ENCODE peak calls at places on chromosomes 11 and 22, in nine cellular contexts. One of them, this sample, is unnamed.
A peak's percentile ranks its signal among the peaks of the same experiment; 100 is the strongest.

GRCh38 chr11:70628176-70628860 is 230.0 kb downstream of the CTTN start:
- DNase-seq in BJ: no peak
- DNase-seq in spleen: no peak
- DNase-seq in IMR-90: no peak
- DNase-seq in AG04450: no peak
- DNase-seq in Panc1: no peak
- DNase-seq in PC-3: no peak
- DNase-seq in heart right ventricle: no peak
- DNase-seq in CD8-positive, alpha-beta T cell: no peak
- DNase-seq in this sample: no peak

GRCh38 chr11:46367244-46367915 is 14.1 kb upstream of the MDK start:
- DNase-seq in AG04450: no peak
- DNase-seq in BJ: no peak
- DNase-seq in IMR-90: peak; percentile 59
- DNase-seq in spleen: peak; percentile 94
- DNase-seq in Panc1: no peak
- DNase-seq in PC-3: peak; percentile 39
- DNase-seq in heart right ventricle: peak; percentile 71
- DNase-seq in CD8-positive, alpha-beta T cell: peak; percentile 73
- DNase-seq in this sample: peak; percentile 61

GRCh38 chr11:75966546-75967287 is 151.7 kb downstream of the UVRAG start:
- DNase-seq in PC-3: peak; percentile 94
- DNase-seq in heart right ventricle: no peak
- DNase-seq in Panc1: peak; percentile 10
- DNase-seq in IMR-90: peak; percentile 84
- DNase-seq in spleen: no peak
- DNase-seq in BJ: peak; percentile 70
- DNase-seq in CD8-positive, alpha-beta T cell: no peak
- DNase-seq in AG04450: peak; percentile 36
- DNase-seq in this sample: peak; percentile 95

GRCh38 chr11:92758216-92758615 is 211.2 kb upstream of the MTNR1B start:
- DNase-seq in IMR-90: no peak
- DNase-seq in spleen: no peak
- DNase-seq in BJ: no peak
- DNase-seq in Panc1: no peak
- DNase-seq in heart right ventricle: no peak
- DNase-seq in CD8-positive, alpha-beta T cell: no peak
- DNase-seq in AG04450: no peak
- DNase-seq in PC-3: no peak
- DNase-seq in this sample: no peak

GRCh38 chr11:57480409-57481137 is 20.2 kb downstream of the RTN4RL2 start:
- DNase-seq in PC-3: peak; percentile 80
- DNase-seq in IMR-90: peak; percentile 25
- DNase-seq in BJ: no peak
- DNase-seq in CD8-positive, alpha-beta T cell: peak; percentile 50
- DNase-seq in Panc1: no peak
- DNase-seq in spleen: peak; percentile 85
- DNase-seq in AG04450: no peak
- DNase-seq in heart right ventricle: peak; percentile 67
- DNase-seq in this sample: peak; percentile 65

GRCh38 chr11:102309621-102310541 is 7.4 kb upstream of the BIRC3 start:
- DNase-seq in AG04450: no peak
- DNase-seq in BJ: no peak
- DNase-seq in CD8-positive, alpha-beta T cell: no peak
- DNase-seq in PC-3: no peak
- DNase-seq in Panc1: no peak
- DNase-seq in IMR-90: no peak
- DNase-seq in heart right ventricle: no peak
- DNase-seq in spleen: peak; percentile 67
- DNase-seq in this sample: no peak

GRCh38 chr11:75325713-75326438 is 25.6 kb downstream of the ARRB1 start:
- DNase-seq in BJ: peak; percentile 68
- DNase-seq in PC-3: peak; percentile 89
- DNase-seq in CD8-positive, alpha-beta T cell: no peak
- DNase-seq in Panc1: peak; percentile 70
- DNase-seq in heart right ventricle: peak; percentile 45
- DNase-seq in IMR-90: peak; percentile 97
- DNase-seq in AG04450: peak; percentile 79
- DNase-seq in spleen: no peak
- DNase-seq in this sample: peak; percentile 93

GRCh38 chr11:122253541-122254317 is 137.7 kb upstream of the BLID start:
- DNase-seq in AG04450: no peak
- DNase-seq in BJ: no peak
- DNase-seq in heart right ventricle: no peak
- DNase-seq in PC-3: no peak
- DNase-seq in CD8-positive, alpha-beta T cell: no peak
- DNase-seq in IMR-90: peak; percentile 52
- DNase-seq in Panc1: no peak
- DNase-seq in spleen: no peak
- DNase-seq in this sample: peak; percentile 17

GRCh38 chr11:102138677-102139076 is 28.4 kb downstream of the YAP1 start:
- DNase-seq in PC-3: peak; percentile 76
- DNase-seq in Panc1: no peak
- DNase-seq in heart right ventricle: no peak
- DNase-seq in BJ: peak; percentile 42
- DNase-seq in spleen: no peak
- DNase-seq in AG04450: peak; percentile 67
- DNase-seq in CD8-positive, alpha-beta T cell: no peak
- DNase-seq in IMR-90: peak; percentile 92
- DNase-seq in this sample: peak; percentile 63

GRCh38 chr11:102494216-102494615 is 36.3 kb downstream of the MMP7 start:
- DNase-seq in CD8-positive, alpha-beta T cell: no peak
- DNase-seq in Panc1: peak; percentile 64
- DNase-seq in heart right ventricle: no peak
- DNase-seq in BJ: no peak
- DNase-seq in PC-3: peak; percentile 99
- DNase-seq in IMR-90: peak; percentile 51
- DNase-seq in spleen: no peak
- DNase-seq in AG04450: no peak
- DNase-seq in this sample: peak; percentile 74

GRCh38 chr22:40666151-40666848 is 13.0 kb upstream of the MCHR1 start:
- DNase-seq in PC-3: no peak
- DNase-seq in Panc1: no peak
- DNase-seq in AG04450: no peak
- DNase-seq in IMR-90: peak; percentile 53
- DNase-seq in CD8-positive, alpha-beta T cell: no peak
- DNase-seq in heart right ventricle: peak; percentile 72
- DNase-seq in BJ: peak; percentile 75
- DNase-seq in spleen: no peak
- DNase-seq in this sample: peak; percentile 92

DNA sequence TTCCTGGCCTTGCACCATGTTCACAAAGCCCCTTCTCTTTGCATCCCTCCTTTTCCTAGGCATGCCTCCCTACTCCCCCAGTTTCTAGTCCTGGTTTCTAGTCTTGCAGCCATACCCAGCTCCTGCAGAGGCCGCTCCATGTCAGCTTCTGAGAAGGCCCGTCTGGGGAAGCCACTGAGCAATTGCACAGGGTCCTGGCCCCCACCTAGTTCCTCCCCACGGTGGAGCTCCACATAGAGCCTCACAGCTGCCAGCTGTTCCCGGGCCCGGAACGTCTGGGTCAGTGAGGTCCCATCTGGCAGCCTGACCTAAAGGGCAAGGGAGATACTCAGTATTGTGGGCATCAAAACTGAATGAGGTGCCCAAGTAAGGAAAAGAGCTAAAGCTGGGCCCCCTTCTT is 2.2 kb downstream of the UBXN1 start:
- DNase-seq in PC-3: no peak
- DNase-seq in IMR-90: no peak
- DNase-seq in spleen: no peak
- DNase-seq in AG04450: no peak
- DNase-seq in Panc1: no peak
- DNase-seq in BJ: no peak
- DNase-seq in heart right ventricle: no peak
- DNase-seq in CD8-positive, alpha-beta T cell: no peak
- DNase-seq in this sample: no peak
- H3K4me3 ChIP-seq in PC-3: no peak overlapping the region
- H3K4me3 ChIP-seq in IMR-90: no peak overlapping the region
- H3K4me3 ChIP-seq in spleen: no peak overlapping the region
- H3K4me3 ChIP-seq in AG04450: no peak overlapping the region
- H3K4me3 ChIP-seq in Panc1: no peak overlapping the region
- H3K4me3 ChIP-seq in BJ: no peak overlapping the region
- H3K4me3 ChIP-seq in heart right ventricle: no peak overlapping the region
- H3K4me3 ChIP-seq in CD8-positive, alpha-beta T cell: no peak overlapping the region
- H3K4me3 ChIP-seq in this sample: no peak overlapping the region

DNA sequence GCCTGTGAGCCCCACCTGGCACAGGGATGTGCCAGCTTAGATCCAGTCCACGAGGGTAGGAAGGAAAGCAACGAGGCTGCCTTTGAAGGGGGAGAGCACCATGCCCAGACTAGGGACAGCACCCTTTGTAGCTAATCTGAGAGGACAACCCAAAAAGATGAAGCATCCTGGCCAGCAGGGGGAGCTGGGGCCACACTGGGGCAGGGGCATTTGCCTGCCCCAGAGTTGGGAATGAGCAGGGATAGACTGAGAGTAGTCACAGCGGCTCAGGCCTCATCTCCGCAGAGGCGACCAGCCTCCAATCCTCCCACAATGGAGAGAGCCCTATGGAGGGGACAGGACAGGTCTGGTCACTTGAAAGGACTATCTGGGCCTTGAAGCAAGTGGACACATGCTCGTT is 16.4 kb downstream of the LMO1 start:
- DNase-seq in PC-3: peak; percentile 52
- DNase-seq in CD8-positive, alpha-beta T cell: no peak
- DNase-seq in Panc1: no peak
- DNase-seq in AG04450: no peak
- DNase-seq in heart right ventricle: no peak
- DNase-seq in IMR-90: no peak
- DNase-seq in BJ: no peak
- DNase-seq in spleen: peak; percentile 76
- DNase-seq in this sample: no peak
- TF ChIP-seq CTCF in PC-3: peak; percentile 75
- TF ChIP-seq CTCF in CD8-positive, alpha-beta T cell: no peak
- TF ChIP-seq CTCF in Panc1: peak; percentile 91
- TF ChIP-seq CTCF in AG04450: peak; percentile 41
- TF ChIP-seq CTCF in heart right ventricle: peak; percentile 35
- TF ChIP-seq CTCF in IMR-90: peak; percentile 31
- TF ChIP-seq CTCF in BJ: peak; percentile 63
- TF ChIP-seq CTCF in spleen: no peak
- TF ChIP-seq CTCF in this sample: peak; percentile 44

GRCh38 chr11:119015054-119015611 is 3.0 kb downstream of the RPS25 start:
- DNase-seq in Panc1: no peak
- DNase-seq in PC-3: peak; percentile 29
- DNase-seq in spleen: no peak
- DNase-seq in IMR-90: no peak
- DNase-seq in heart right ventricle: no peak
- DNase-seq in AG04450: no peak
- DNase-seq in CD8-positive, alpha-beta T cell: no peak
- DNase-seq in BJ: no peak
- DNase-seq in this sample: no peak

GRCh38 chr11:119014209-119014924 is 3.8 kb downstream of the RPS25 start:
- DNase-seq in AG04450: no peak
- DNase-seq in PC-3: no peak
- DNase-seq in Panc1: no peak
- DNase-seq in spleen: peak; percentile 52
- DNase-seq in BJ: no peak
- DNase-seq in CD8-positive, alpha-beta T cell: no peak
- DNase-seq in IMR-90: no peak
- DNase-seq in heart right ventricle: no peak
- DNase-seq in this sample: no peak

GRCh38 chr11:119018074-119018938 is at the start of the genes RPS25 and TRAPPC4:
- DNase-seq in IMR-90: peak; percentile 95
- DNase-seq in BJ: peak; percentile 76
- DNase-seq in spleen: peak; percentile 99
- DNase-seq in Panc1: peak; percentile 95
- DNase-seq in PC-3: peak; percentile 99
- DNase-seq in CD8-positive, alpha-beta T cell: peak; percentile 91
- DNase-seq in AG04450: peak; percentile 84
- DNase-seq in heart right ventricle: peak; percentile 96
- DNase-seq in this sample: peak; percentile 96

GRCh38 chr11:119019996-119020395 is 1.4 kb downstream of the TRAPPC4 start:
- DNase-seq in Panc1: no peak
- DNase-seq in CD8-positive, alpha-beta T cell: no peak
- DNase-seq in BJ: no peak
- DNase-seq in heart right ventricle: no peak
- DNase-seq in AG04450: no peak
- DNase-seq in spleen: no peak
- DNase-seq in IMR-90: no peak
- DNase-seq in PC-3: peak; percentile 34
- DNase-seq in this sample: no peak

DNA sequence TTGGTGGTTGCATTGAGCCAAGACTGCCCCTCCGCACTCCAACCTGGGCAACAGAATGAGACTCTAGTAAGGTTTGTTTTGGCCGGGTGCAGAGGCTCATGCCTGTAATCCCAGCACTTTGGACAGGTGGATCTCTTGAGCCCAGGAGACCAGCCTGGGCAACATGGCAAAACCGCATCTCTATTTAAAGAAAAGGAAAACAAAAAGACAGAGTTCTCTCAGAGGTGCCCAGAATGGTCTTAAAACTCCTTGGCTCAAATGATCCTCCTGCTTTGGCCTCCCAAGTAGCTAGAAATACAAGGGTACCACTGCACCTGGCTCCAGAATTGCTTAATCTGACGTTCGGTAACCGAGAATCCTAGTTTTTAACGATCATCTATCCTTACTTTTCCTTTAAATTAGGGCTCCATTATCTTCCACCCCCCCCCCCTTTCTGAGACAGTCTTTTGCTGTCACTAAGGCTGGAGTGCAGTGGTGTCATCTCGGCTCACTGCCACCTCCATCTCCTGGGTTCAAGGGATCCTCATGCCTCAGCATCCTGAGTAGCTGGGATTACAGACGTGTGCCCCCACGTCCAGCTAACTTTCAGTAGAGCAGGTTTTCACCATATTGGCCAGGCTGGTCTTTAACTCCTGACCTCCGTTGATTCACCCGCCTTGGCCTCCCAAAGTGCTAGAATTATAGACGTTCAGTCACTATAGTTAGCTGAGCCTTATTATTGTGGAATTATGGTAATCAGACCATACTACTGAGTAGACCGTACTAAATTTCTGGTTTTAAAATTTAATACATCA is 1.7 kb downstream of the RPS25 start:
- DNase-seq in spleen: peak; percentile 34
- DNase-seq in heart right ventricle: no peak
- DNase-seq in PC-3: no peak
- DNase-seq in IMR-90: no peak
- DNase-seq in Panc1: no peak
- DNase-seq in CD8-positive, alpha-beta T cell: no peak
- DNase-seq in BJ: no peak
- DNase-seq in AG04450: no peak
- DNase-seq in this sample: no peak
- H3K4me3 ChIP-seq in spleen: no peak overlapping the region
- H3K4me3 ChIP-seq in heart right ventricle: peak overlapping the region; percentile 86
- H3K4me3 ChIP-seq in PC-3: peak overlapping the region; percentile 98
- H3K4me3 ChIP-seq in IMR-90: no peak overlapping the region
- H3K4me3 ChIP-seq in Panc1: peak overlapping the region; percentile 67
- H3K4me3 ChIP-seq in CD8-positive, alpha-beta T cell: peak overlapping the region; percentile 98
- H3K4me3 ChIP-seq in BJ: no peak overlapping the region
- H3K4me3 ChIP-seq in AG04450: peak overlapping the region; percentile 99
- H3K4me3 ChIP-seq in this sample: no peak overlapping the region

DNA sequence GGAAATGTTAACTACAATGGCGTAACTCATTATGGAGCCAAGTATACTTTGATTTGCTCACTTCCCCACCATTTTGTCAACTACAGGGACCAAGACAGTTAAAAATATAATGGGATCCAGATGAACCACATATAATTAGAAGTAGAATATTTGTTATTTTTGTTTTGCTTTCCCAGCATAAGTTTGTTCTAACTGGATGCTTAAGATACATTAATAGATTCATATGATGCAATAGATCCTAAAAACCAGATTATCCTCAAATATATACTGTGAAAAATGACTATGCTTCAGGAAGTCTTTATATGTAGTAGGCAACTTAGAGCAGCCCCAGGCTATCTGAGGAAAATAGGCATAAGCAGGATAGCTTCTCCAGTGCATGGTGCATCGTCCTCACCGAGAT is 38.3 kb downstream of the SESN3 start:
- DNase-seq in heart right ventricle: no peak
- DNase-seq in AG04450: no peak
- DNase-seq in spleen: no peak
- DNase-seq in CD8-positive, alpha-beta T cell: no peak
- DNase-seq in PC-3: no peak
- DNase-seq in BJ: no peak
- DNase-seq in IMR-90: no peak
- DNase-seq in Panc1: no peak
- DNase-seq in this sample: no peak
- TF ChIP-seq CTCF in heart right ventricle: no peak
- TF ChIP-seq CTCF in AG04450: no peak
- TF ChIP-seq CTCF in spleen: no peak
- TF ChIP-seq CTCF in CD8-positive, alpha-beta T cell: no peak
- TF ChIP-seq CTCF in PC-3: no peak
- TF ChIP-seq CTCF in BJ: no peak
- TF ChIP-seq CTCF in IMR-90: no peak
- TF ChIP-seq CTCF in Panc1: no peak
- TF ChIP-seq CTCF in this sample: no peak